ENCODE peak calls at places on chromosome 14, in four cellular contexts. O is IMR-90, R is COR-L47, U is HS-27A. E is an unnamed sample.

GRCh38 chr14:58656671-58657411 is 19.1 kb downstream of the DACT1 start:
- DNase-seq in O (no peak), R (no peak), U (no peak), E (no peak)

GRCh38 chr14:87149583-87150354 is 843.2 kb downstream of the GALC start:
- DNase-seq in O (peak), R (no peak), U (no peak), E (no peak)

GRCh38 chr14:32607399-32607798 is 278.3 kb downstream of the AKAP6 start:
- DNase-seq in O (no peak), R (no peak), U (no peak), E (no peak)

GRCh38 chr14:35393826-35394225 is 10.7 kb downstream of the NFKBIA start:
- DNase-seq in O (no peak), R (no peak), U (no peak), E (no peak)

GRCh38 chr14:42927313-42927712 is 1320.6 kb downstream of the LRFN5 start:
- DNase-seq in O (no peak), R (no peak), U (no peak), E (no peak)

GRCh38 chr14:95516554-95517209 is at the start of gene SYNE3:
- DNase-seq in O (no peak), R (no peak), U (no peak), E (no peak)

GRCh38 chr14:65296402-65296801 is 116.1 kb upstream of the FUT8 start:
- DNase-seq in O (peak), R (no peak), U (no peak), E (no peak)

GRCh38 chr14:89540830-89541470 is 123.9 kb upstream of the FOXN3 start:
- DNase-seq in O (peak), R (no peak), U (peak), E (no peak)

GRCh38 chr14:52494444-52494843 is 57.9 kb downstream of the TXNDC16 start:
- DNase-seq in O (no peak), R (no peak), U (no peak), E (no peak)